ENCODE peak calls at places on chromosome 2, in four cellular contexts. R, G, F and T are unnamed samples. For H3K4me1 and H3K9me3, the result is how much of the 10 kb centered on the place peaks cover.

GRCh38 chr2:66446178-66446860 is 11.4 kb downstream of the MEIS1 start:
- DNase-seq in R (peak), F (no peak), G (peak), T (peak)

GRCh38 chr2:211161236-211161635 is 604.8 kb downstream of the CPS1 start:
- DNase-seq in R (no peak), G (no peak), F (peak), T (no peak)

GRCh38 chr2:102841107-102841840 is 79.4 kb downstream of the TMEM182 start:
- DNase-seq in R (peak), F (peak), G (no peak), T (peak)

GRCh38 chr2:84889332-84889731 is 8.4 kb upstream of the TRABD2A start:
- DNase-seq in F (no peak), R (no peak), G (no peak), T (no peak)

GRCh38 chr2:174984561-174984960 is 20.6 kb downstream of the CHN1 start:
- DNase-seq in G (no peak), F (no peak), R (no peak), T (no peak)

GRCh38 chr2:8456149-8457091 is 225.4 kb upstream of the ID2 start:
- DNase-seq in R (no peak), F (no peak), G (no peak), T (no peak)

GRCh38 chr2:59993721-59994120 is 559.7 kb downstream of the BCL11A start:
- DNase-seq in G (no peak), F (no peak), R (no peak), T (no peak)

GRCh38 chr2:202491514-202491913 is 115.4 kb downstream of the BMPR2 start:
- DNase-seq in G (no peak), R (no peak), F (no peak), T (no peak)

GRCh38 chr2:109537565-109538221 is 76.1 kb downstream of the SEPTIN10 start:
- DNase-seq in R (no peak), F (no peak), G (no peak), T (no peak)

DNA sequence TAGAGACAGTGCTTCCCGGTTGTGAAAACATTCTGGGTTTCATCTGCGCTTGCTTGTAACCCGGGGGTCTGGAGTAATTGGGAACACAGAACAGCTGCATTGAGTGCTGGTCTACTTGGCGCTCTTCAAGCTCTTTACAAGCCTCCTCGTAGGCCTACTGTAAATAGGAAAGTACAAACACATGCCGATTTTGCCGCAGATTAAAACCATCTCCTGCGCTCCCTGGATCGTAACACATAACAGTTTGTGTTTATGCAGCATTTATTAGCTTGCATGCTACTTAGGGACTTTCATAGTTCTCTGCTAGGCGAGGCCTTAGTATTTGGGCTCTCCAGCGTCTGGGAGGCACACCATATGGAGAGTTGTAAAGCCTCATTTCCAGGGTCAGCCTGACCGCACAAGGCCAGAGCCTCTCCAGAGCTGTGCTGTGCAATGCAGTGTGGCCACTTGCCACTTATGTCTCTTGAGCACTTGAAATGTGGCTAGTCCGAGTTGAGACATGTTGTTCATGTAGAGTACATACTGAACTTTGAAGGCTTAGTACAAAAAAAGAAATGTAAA is 84.0 kb upstream of the HAAO start:
- DNase-seq in F (no peak), R (no peak), G (no peak), T (no peak)
- H3K4me1 ChIP-seq in F (half or more), R (half or more), G (under half), T (under half)

DNA sequence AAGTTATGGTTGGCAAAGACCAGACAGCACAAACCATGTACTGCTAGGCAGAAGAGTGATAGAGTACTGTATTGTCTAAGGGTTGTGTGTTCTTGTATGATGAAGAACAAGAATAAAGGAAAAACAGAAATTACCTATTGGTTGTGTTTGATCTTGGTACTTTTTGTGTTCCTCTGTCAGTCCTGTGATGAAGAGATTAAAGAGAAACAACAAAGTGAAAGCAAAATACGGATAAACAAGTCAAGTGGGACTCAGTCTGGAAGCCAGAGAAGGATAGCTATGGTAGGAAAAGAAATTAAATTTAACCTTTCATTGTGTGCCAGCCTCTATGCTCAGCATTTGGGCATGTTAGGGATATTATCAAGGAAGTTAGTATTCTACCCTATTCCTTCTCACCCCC is 413.1 kb downstream of the PARD3B start:
- DNase-seq in G (no peak), F (no peak), R (no peak), T (no peak)
- H3K9me3 ChIP-seq in G (under half), F (under half), R (under half), T (under half)

GRCh38 chr2:46548103-46548486 is 68.7 kb downstream of the TMEM247 start:
- DNase-seq in F (no peak), R (peak), G (peak), T (peak)
- H3K4me1 ChIP-seq in F (half or more), R (half or more), G (under half), T (under half)

GRCh38 chr2:2832657-2833056 is 501.6 kb upstream of the MYT1L start:
- DNase-seq in F (no peak), R (no peak), G (no peak), T (no peak)
- H3K9me3 ChIP-seq in F (under half), R (under half), G (under half), T (under half)

GRCh38 chr2:70726186-70726585 is 41.8 kb downstream of the ADD2 start:
- DNase-seq in F (no peak), R (no peak), G (no peak), T (no peak)

GRCh38 chr2:70724366-70724765 is 43.6 kb downstream of the ADD2 start:
- DNase-seq in R (no peak), F (no peak), G (no peak), T (no peak)

GRCh38 chr2:70728128-70728527 is 39.9 kb downstream of the ADD2 start:
- DNase-seq in F (no peak), G (no peak), R (no peak), T (no peak)

GRCh38 chr2:70725505-70725904 is 42.5 kb downstream of the ADD2 start:
- DNase-seq in F (no peak), R (no peak), G (no peak), T (no peak)

DNA sequence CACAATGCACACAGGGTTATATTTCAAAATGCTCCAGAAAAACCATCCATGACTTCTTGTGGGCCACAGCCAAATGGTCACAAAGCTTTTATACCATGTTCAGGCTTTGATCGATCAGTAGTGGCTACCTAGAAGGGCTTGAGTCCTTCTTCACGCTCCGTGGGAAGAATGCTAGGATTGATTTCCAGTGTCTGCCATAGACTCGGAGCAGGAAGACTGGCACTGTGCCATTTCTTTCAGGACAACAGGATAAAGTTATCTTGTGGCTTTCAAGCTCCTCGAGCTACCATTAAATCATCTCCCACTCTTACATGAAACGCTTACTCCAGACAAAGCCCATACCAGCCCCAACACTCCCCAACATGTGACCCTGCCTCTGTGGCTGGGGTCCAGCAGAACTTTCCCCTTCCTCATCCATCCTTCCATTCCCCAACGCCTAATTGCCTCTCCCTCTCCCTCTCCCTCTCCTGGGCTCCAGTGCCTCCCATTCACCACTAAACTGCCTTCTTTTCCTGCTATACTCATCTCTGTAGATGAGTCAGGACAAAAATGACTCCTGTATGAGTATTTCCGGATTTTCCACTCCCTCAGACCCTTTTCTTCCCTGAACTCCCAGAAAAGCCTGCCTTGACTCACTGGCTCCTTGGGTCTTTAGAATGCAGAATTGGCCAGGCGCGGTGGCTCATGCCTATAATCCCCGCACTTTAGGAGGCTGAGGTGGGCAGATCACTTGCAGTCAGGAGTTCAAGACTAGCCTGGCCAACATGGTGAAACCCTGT is 40.9 kb downstream of the ADD2 start:
- DNase-seq in F (no peak), G (no peak), R (no peak), T (no peak)
- H3K4me1 ChIP-seq in F (under half), G (under half), R (under half), T (under half)